ENCODE peak calls at places on chromosomes 16 and 17, in nine cellular contexts. F is Karpas-422; G is sigmoid colon; A is CD8-positive, alpha-beta T cell; Q is A549; K is PC-9; V is breast epithelium; W is gastrocnemius medialis; P is heart right ventricle. Y is an unnamed sample.

GRCh38 chr17:67525239-67526135 is 148.4 kb downstream of the PITPNC1 start:
- DNase-seq in Q (no peak), P (no peak), W (no peak), V (no peak), A (no peak), F (no peak), K (no peak), G (no peak), Y (no peak)

GRCh38 chr17:46154151-46154816 is 38.9 kb downstream of the KANSL1 start:
- DNase-seq in F (no peak), W (no peak), A (no peak), G (no peak), K (no peak), Q (no peak), V (no peak), P (no peak), Y (no peak)

GRCh38 chr16:85709766-85710423 is 21.1 kb upstream of the GINS2 start:
- DNase-seq in Q (no peak), G (no peak), F (no peak), W (no peak), K (no peak), P (no peak), V (no peak), A (no peak), Y (no peak)

GRCh38 chr16:24972608-24973220 is 42.5 kb downstream of the ARHGAP17 start:
- DNase-seq in V (no peak), K (peak), Q (no peak), G (no peak), P (no peak), F (no peak), A (no peak), W (no peak), Y (no peak)

GRCh38 chr17:47978324-47978723 is 7.4 kb downstream of the CDK5RAP3 start:
- DNase-seq in F (peak), A (peak), V (no peak), G (peak), Q (peak), P (peak), W (peak), K (no peak), Y (no peak)

GRCh38 chr17:35871415-35871814 is 2.7 kb upstream of the HEATR9 start:
- DNase-seq in K (no peak), Q (no peak), A (no peak), F (no peak), P (no peak), V (no peak), W (no peak), G (no peak), Y (no peak)

GRCh38 chr17:32755045-32755805 is 121.7 kb downstream of the MYO1D start:
- DNase-seq in P (no peak), K (peak), G (no peak), Q (peak), F (peak), V (no peak), A (no peak), W (no peak), Y (no peak)

GRCh38 chr17:15393414-15393813 is 52.0 kb upstream of the TEKT3 start:
- DNase-seq in W (no peak), A (no peak), V (no peak), Q (no peak), F (no peak), K (no peak), P (no peak), G (no peak), Y (no peak)

GRCh38 chr17:75010683-75011406 is 1.6 kb upstream of the MRPL58 start:
- DNase-seq in P (peak), F (no peak), W (no peak), K (peak), V (peak), Q (no peak), G (peak), A (no peak), Y (peak)

GRCh38 chr16:28597692-28598261 is 927 bp upstream of the SULT1A2 start:
- DNase-seq in V (no peak), K (peak), W (no peak), A (no peak), G (no peak), Q (no peak), P (no peak), F (peak), Y (no peak)

GRCh38 chr17:75691371-75692290 is 24.5 kb downstream of the SAP30BP start:
- DNase-seq in A (no peak), P (no peak), V (peak), W (no peak), G (peak), Q (no peak), K (no peak), F (no peak), Y (peak)

GRCh38 chr17:80758793-80759673 is 214.4 kb downstream of the RPTOR start:
- DNase-seq in V (no peak), G (peak), P (no peak), Q (no peak), F (no peak), W (no peak), K (no peak), A (no peak), Y (no peak)

GRCh38 chr17:71208111-71208704 is 912.6 kb upstream of the SOX9 start:
- DNase-seq in W (no peak), F (no peak), G (no peak), P (no peak), K (peak), A (no peak), V (peak), Q (no peak), Y (no peak)

GRCh38 chr17:2302740-2303277 is 776 bp downstream of the SMG6 start:
- DNase-seq in K (no peak), G (no peak), P (no peak), A (no peak), W (no peak), F (peak), V (no peak), Q (no peak), Y (no peak)

GRCh38 chr17:60971515-60972369 is 294.1 kb downstream of the BCAS3 start:
- DNase-seq in F (peak), A (no peak), V (no peak), K (peak), P (peak), Q (peak), W (no peak), G (no peak), Y (no peak)

GRCh38 chr16:66653581-66654350 is 42.8 kb downstream of the CMTM4 start:
- DNase-seq in G (peak), Q (no peak), F (no peak), W (no peak), V (no peak), K (no peak), P (no peak), A (no peak), Y (no peak)

GRCh38 chr16:82761858-82762257 is 135.1 kb downstream of the CDH13 start:
- DNase-seq in G (no peak), F (peak), A (no peak), Q (no peak), K (peak), P (no peak), V (no peak), W (no peak), Y (no peak)

GRCh38 chr16:81497690-81498089 is 53.1 kb downstream of the CMIP start:
- DNase-seq in Q (no peak), K (no peak), P (no peak), W (no peak), V (no peak), F (peak), G (no peak), A (no peak), Y (no peak)

GRCh38 chr16:73071131-73071940 is 23.4 kb upstream of the ZFHX3 start:
- DNase-seq in W (peak), K (no peak), A (no peak), Q (no peak), P (no peak), V (no peak), G (peak), F (no peak), Y (no peak)

GRCh38 chr16:4298761-4299522 is 16.9 kb upstream of the GLIS2 start:
- DNase-seq in W (no peak), Q (peak), K (peak), F (no peak), G (peak), P (peak), A (no peak), V (peak), Y (no peak)

GRCh38 chr16:68289621-68290329 is 21.0 kb downstream of the SLC7A6OS start:
- DNase-seq in A (no peak), G (no peak), F (peak), V (no peak), K (no peak), Q (no peak), P (no peak), W (no peak), Y (no peak)

GRCh38 chr16:14308357-14308723 is 237.2 kb downstream of the MRTFB start:
- DNase-seq in V (no peak), K (no peak), P (no peak), A (no peak), Q (no peak), F (peak), G (no peak), W (no peak), Y (no peak)

GRCh38 chr16:89883346-89884040 is 10.1 kb downstream of the TCF25 start:
- DNase-seq in Q (no peak), P (no peak), F (no peak), V (no peak), A (no peak), W (no peak), G (no peak), K (no peak), Y (no peak)

DNA sequence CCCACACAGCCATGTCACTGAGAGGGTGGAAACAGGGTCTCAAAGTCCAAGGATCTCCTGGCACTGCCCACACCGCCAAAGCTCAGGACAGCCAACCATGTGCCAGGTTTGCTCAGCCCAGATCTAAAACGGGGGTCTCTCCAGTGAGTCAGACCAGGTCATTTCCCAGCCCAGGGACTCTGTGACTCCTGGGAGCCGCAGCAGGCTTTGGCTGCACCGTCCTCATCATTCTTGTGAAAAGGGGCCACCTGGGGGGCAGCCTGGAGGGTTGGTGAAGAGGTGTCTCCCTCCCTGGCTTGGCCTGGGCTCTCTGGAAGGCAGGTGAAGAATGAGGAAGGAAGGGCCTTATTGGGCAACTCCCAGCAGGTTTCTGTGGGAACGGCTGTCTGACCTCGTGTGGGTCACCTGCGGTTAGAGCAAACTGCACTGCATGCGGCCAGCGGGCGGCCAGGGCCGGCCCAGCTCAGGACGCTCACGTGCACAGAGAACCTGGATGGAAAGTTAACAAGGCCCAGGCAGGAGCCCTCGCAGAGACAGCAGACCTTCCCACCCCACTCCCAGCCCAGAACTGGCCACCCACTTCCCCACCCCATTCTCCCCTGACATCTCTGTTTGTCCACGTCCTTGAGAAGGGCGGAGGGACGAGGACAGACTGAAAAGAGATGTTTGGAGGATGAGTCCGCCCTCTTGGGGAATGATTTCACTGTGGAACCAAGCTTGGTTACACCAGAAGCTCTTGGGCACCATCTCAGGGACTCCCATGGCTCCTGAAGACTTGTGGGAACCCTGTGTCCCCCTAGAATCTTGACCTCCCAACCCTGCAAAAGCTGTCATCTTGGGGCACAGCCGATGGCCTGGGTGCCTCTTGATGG is 25.6 kb upstream of the LITAF start:
- DNase-seq in K (peak), P (no peak), W (no peak), Q (no peak), V (peak), A (no peak), G (no peak), F (no peak), Y (no peak)
- H3K27ac ChIP-seq in K (peak), P (no peak), W (no peak), Q (peak), V (peak), A (no peak), G (no peak), F (no peak), Y (no peak)

DNA sequence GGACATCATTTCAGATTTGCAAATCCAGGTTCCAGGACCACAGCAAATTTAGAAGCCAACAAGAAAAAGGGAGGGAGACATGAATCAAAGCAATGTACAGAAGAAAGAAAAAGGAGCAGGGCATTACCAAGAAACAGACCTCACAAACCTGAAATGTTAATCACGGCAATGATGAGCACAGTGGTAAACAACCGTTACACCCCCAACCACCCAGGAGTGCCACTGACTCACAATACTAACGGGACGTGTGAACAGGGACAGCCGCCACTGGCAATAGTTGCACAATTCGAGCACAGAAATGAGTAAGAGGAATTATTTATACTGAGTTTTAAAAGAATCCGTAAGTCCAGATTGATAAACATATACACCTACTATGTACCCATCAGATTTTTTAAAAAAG is 13.8 kb downstream of the USP22 start:
- DNase-seq in F (no peak), Q (no peak), V (no peak), K (no peak), G (no peak), P (no peak), W (peak), A (no peak), Y (no peak)
- H3K4me3 ChIP-seq in F (no peak), Q (no peak), V (no peak), K (no peak), G (no peak), P (no peak), W (no peak), A (no peak), Y (no peak)

GRCh38 chr17:17258998-17259397 is 22.0 kb upstream of the FLCN start:
- DNase-seq in G (no peak), P (no peak), W (no peak), V (no peak), A (no peak), Q (no peak), F (no peak), K (no peak), Y (peak)
- H3K27ac ChIP-seq in G (no peak), P (no peak), W (no peak), V (no peak), A (no peak), Q (no peak), F (no peak), K (no peak), Y (peak)

GRCh38 chr17:69317625-69318024 is 9.3 kb downstream of the ABCA5 start:
- DNase-seq in V (no peak), W (no peak), G (no peak), K (no peak), P (no peak), F (no peak), Q (no peak), A (no peak), Y (no peak)

GRCh38 chr17:69320210-69320907 is 6.6 kb downstream of the ABCA5 start:
- DNase-seq in V (no peak), Q (no peak), W (no peak), K (no peak), P (no peak), A (no peak), F (no peak), G (no peak), Y (no peak)

DNA sequence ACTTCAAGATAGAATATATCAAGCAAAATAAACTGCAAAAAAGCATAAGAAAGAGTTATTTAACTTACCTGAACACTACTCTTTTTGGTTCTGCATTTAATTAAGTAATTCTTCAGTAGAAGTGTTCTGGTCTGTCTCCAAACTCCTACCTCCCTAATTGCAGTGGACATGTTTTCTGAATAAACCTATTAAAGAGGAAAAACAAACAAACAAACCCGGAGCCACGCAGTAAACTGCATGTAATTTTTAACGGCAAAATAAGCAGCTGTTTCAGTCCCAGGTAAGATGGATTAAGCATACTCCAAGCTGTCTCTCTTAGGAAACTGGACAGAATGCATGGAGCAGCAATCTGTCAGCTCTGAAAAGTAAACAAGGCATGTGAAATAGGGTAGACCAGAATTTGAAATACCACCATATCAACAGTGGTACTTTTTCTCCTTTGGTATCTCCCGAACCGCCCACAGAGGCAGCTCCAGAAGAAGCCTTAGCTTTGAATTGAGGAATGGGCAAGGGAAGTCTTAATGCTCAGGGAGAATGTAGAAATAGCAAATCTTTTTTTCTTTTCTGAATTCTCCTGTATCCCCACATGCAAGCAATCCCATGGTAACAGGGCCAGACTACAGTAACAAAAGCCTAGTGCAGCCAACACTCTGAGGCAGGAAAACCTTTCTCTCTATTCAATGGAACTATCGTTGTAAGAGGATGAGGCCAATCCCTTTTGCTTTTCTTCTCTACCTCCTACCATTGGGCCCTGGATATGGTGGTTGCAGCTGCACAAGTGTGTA is 12.5 kb downstream of the ABCA5 start:
- DNase-seq in F (no peak), G (no peak), V (no peak), P (no peak), K (no peak), A (no peak), Q (no peak), W (no peak), Y (no peak)
- H3K4me3 ChIP-seq in F (no peak), G (no peak), V (no peak), P (no peak), K (no peak), A (no peak), Q (no peak), W (no peak), Y (peak)

DNA sequence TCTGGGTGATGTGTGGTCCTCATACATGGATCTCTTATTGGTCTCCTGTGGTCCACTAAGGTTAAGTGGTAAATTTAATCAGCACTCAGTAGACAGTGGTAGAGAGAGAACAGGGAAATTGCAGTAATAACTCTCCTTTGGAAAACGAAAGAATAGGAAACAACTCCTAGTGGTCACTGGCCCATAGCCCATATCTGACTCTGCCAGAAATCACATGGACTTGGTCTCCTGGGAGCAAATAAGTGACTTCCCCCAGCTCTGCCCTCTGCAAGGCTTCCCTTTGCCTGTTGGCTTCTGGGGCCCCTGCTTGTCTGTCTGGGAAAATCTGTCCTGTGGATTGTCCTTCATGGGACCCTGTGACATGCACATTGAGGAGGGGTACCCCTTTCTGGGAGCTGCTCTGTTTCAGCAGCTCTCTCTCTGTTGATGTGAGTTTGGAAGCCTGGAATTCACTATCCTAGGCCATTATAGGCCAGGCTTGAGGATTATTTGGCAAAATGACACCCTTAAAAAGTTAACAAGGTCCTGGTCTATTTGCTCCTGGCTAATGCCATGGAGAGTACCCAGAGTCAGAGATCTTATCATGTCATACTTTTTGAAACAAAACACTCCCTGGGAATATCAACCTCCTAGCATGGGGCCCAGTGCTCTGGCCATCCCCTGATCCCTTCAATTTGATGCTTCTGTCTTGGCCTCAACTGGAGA is 58.0 kb upstream of the HNF1B start:
- DNase-seq in P (peak), A (no peak), W (no peak), Q (no peak), V (no peak), K (no peak), G (no peak), F (no peak), Y (no peak)
- H3K27ac ChIP-seq in P (no peak), A (no peak), W (no peak), Q (no peak), V (no peak), K (no peak), G (no peak), F (no peak), Y (no peak)

GRCh38 chr16:49856741-49857330 is 924 bp upstream of the ZNF423 start:
- DNase-seq in P (peak), V (peak), A (no peak), W (peak), F (no peak), Q (peak), K (no peak), G (peak), Y (peak)
- H3K4me3 ChIP-seq in P (peak), V (peak), A (no peak), W (peak), F (no peak), Q (peak), K (no peak), G (peak), Y (peak)

GRCh38 chr16:54061454-54061853 is 225.1 kb downstream of the IRX3 start:
- DNase-seq in F (no peak), A (no peak), Q (no peak), G (no peak), V (no peak), K (no peak), W (no peak), P (no peak), Y (no peak)
- H3K27ac ChIP-seq in F (no peak), A (no peak), Q (no peak), G (no peak), V (no peak), K (no peak), W (no peak), P (no peak), Y (no peak)